ENCODE peak calls at places on chromosomes 16 and 17, in six cellular contexts. Z is IMR-90, A is H1, N is mesenchymal stem cell, S is neuronal stem cell, P is trophoblast cell. G is an unnamed sample.

GRCh38 chr17:40318835-40319332 is 9.9 kb downstream of the RARA start:
- DNase-seq in Z (no peak), S (no peak), P (no peak), A (no peak), N (no peak), G (no peak)

GRCh38 chr17:4850236-4850635 is 17.1 kb downstream of the MINK1 start:
- DNase-seq in A (no peak), P (peak; percentile 76), Z (no peak), N (no peak), S (no peak), G (no peak)

GRCh38 chr17:80452173-80452915 is 24.1 kb downstream of the NPTX1 start:
- DNase-seq in N (no peak), S (no peak), A (no peak), Z (no peak), P (no peak), G (no peak)

GRCh38 chr17:1227365-1227764 is 42.9 kb upstream of the BHLHA9 start:
- DNase-seq in A (no peak), N (no peak), P (no peak), Z (no peak), S (no peak), G (no peak)

GRCh38 chr17:34683390-34683789 is 104.0 kb downstream of the TMEM132E start:
- DNase-seq in P (no peak), N (no peak), S (no peak), A (no peak), Z (no peak), G (no peak)

GRCh38 chr16:86509759-86510464 is 415 bp upstream of the FOXF1 start:
- DNase-seq in Z (peak; percentile 96), P (no peak), S (peak; percentile 54), A (no peak), N (peak; percentile 97), G (peak; percentile 85)

GRCh38 chr17:39110435-39111136 is 40.9 kb downstream of the PLXDC1 start:
- DNase-seq in P (no peak), A (no peak), Z (no peak), N (no peak), S (no peak), G (peak; percentile 56)

GRCh38 chr17:75752405-75753192 is 12.4 kb downstream of the GALK1 start:
- DNase-seq in Z (no peak), A (no peak), S (no peak), N (no peak), P (peak; percentile 40), G (peak; percentile 35)

GRCh38 chr16:6375471-6376075 is 957.1 kb upstream of the RBFOX1 start:
- DNase-seq in A (no peak), N (no peak), S (no peak), P (no peak), Z (no peak), G (no peak)

GRCh38 chr16:66205287-66206167 is 161.0 kb upstream of the CDH5 start:
- DNase-seq in N (no peak), Z (peak; percentile 37), P (peak; percentile 13), A (no peak), S (no peak), G (no peak)

GRCh38 chr16:14056970-14057369 is 14.1 kb upstream of the MRTFB start:
- DNase-seq in Z (no peak), P (no peak), S (no peak), N (no peak), A (no peak), G (no peak)

GRCh38 chr17:70947636-70948565 is 778.6 kb downstream of the KCNJ2 start:
- DNase-seq in N (no peak), Z (no peak), S (no peak), A (no peak), P (no peak), G (no peak)

GRCh38 chr17:39209317-39210092 is 9.4 kb downstream of the RPL19 start:
- DNase-seq in N (peak; percentile 78), Z (peak; percentile 69), S (no peak), P (peak; percentile 21), A (no peak), G (peak; percentile 71)

GRCh38 chr17:50575581-50576210 is 15.2 kb downstream of the CACNA1G start:
- DNase-seq in P (peak; percentile 62), S (no peak), N (no peak), A (no peak), Z (no peak), G (peak; percentile 68)

GRCh38 chr16:24146523-24146922 is 109.6 kb upstream of the CACNG3 start:
- DNase-seq in A (no peak), N (peak; percentile 7), P (no peak), Z (no peak), S (no peak), G (no peak)

GRCh38 chr16:89958068-89958467 is 9.5 kb downstream of the DEF8 start:
- DNase-seq in A (no peak), P (peak; percentile 14), N (peak; percentile 32), S (no peak), Z (peak; percentile 11), G (peak; percentile 90)

GRCh38 chr17:11511696-11512095 is 86.6 kb upstream of the DNAH9 start:
- DNase-seq in A (no peak), S (no peak), Z (no peak), P (no peak), N (no peak), G (no peak)

GRCh38 chr17:46139365-46140210 is 53.6 kb downstream of the KANSL1 start:
- DNase-seq in Z (no peak), P (no peak), A (no peak), S (no peak), N (no peak), G (no peak)

GRCh38 chr17:61335845-61336655 is 63.6 kb upstream of the TBX2 start:
- DNase-seq in N (no peak), P (no peak), Z (peak; percentile 78), A (no peak), S (no peak), G (no peak)

GRCh38 chr16:73713817-73714495 is 582.7 kb upstream of the PSMD7 start:
- DNase-seq in A (no peak), Z (peak; percentile 4), S (no peak), P (peak; percentile 60), N (no peak), G (peak; percentile 60)

GRCh38 chr16:5321925-5322324 is 224.3 kb upstream of the EEF2KMT start:
- DNase-seq in S (no peak), N (no peak), P (no peak), Z (no peak), A (no peak), G (no peak)

GRCh38 chr16:11685844-11686618 is 17.8 kb downstream of the SNN start:
- DNase-seq in P (peak; percentile 52), A (no peak), S (no peak), N (peak; percentile 61), Z (peak; percentile 69), G (no peak)

GRCh38 chr16:23423496-23424049 is 29.4 kb downstream of the COG7 start:
- DNase-seq in Z (peak; percentile 99), N (peak; percentile 97), P (peak; percentile 87), A (no peak), S (no peak), G (no peak)

GRCh38 chr17:40473573-40474365 is 27.7 kb downstream of the TNS4 start:
- DNase-seq in P (peak; percentile 47), A (no peak), N (no peak), S (no peak), Z (no peak), G (no peak)

GRCh38 chr16:76376988-76377387 is 99.8 kb downstream of the CNTNAP4 start:
- DNase-seq in S (no peak), Z (no peak), P (no peak), N (no peak), A (no peak), G (no peak)
- H4K91ac ChIP-seq in S (no peak overlapping the region), Z (no peak overlapping the region), P (no peak overlapping the region), N (no peak overlapping the region), A (no peak overlapping the region), G (no peak overlapping the region)

DNA sequence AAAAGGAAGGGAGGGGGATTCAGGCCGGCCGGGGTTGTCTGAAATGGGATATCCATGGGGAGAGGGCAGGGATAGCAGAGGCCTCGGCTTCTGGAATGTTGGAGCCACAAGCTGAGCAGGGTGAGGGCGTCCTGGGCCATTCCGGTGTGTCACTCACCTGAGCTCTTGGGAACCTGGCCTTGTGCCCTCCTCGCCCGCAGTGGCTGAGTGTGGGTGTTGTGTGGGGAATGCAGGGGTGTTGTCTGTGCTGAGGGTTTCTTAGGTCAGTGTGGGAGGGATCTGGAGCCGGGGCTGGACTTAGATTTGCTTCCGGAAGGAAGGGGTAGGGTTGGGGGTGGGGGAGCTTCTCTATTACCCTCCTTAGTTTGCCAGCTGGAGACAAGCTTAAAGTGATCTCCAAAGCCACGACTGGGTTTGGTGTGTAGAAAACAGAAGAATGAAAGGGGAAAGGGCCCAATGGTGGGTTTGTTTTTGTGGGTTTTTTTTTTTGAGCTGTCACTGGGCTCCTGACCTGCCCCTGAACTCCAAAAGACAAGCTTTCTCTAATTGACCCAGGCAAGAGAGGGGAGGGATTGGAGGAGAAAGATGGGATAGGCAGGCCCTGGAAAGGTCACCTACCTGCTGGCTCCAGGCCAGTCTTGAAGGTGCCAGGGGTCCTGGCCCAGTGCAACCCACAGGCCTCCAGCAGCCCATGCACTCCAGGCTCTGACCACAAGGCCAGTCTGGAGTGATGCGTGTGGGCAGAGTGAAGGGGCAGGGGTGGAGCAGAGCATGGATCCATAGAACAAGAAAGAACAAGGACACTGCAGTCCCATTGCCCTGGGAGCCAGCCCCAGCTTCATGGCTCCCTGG is at the start of gene SULT1A2:
- DNase-seq in N (no peak), P (peak; percentile 41), Z (no peak), A (no peak), S (no peak), G (peak; percentile 56)
- H4K91ac ChIP-seq in N (no peak within 1 kb of the TSS), P (no peak within 1 kb of the TSS), Z (no peak within 1 kb of the TSS), A (no peak within 1 kb of the TSS), S (peak within 1 kb of the TSS; percentile 59), G (no peak within 1 kb of the TSS)

DNA sequence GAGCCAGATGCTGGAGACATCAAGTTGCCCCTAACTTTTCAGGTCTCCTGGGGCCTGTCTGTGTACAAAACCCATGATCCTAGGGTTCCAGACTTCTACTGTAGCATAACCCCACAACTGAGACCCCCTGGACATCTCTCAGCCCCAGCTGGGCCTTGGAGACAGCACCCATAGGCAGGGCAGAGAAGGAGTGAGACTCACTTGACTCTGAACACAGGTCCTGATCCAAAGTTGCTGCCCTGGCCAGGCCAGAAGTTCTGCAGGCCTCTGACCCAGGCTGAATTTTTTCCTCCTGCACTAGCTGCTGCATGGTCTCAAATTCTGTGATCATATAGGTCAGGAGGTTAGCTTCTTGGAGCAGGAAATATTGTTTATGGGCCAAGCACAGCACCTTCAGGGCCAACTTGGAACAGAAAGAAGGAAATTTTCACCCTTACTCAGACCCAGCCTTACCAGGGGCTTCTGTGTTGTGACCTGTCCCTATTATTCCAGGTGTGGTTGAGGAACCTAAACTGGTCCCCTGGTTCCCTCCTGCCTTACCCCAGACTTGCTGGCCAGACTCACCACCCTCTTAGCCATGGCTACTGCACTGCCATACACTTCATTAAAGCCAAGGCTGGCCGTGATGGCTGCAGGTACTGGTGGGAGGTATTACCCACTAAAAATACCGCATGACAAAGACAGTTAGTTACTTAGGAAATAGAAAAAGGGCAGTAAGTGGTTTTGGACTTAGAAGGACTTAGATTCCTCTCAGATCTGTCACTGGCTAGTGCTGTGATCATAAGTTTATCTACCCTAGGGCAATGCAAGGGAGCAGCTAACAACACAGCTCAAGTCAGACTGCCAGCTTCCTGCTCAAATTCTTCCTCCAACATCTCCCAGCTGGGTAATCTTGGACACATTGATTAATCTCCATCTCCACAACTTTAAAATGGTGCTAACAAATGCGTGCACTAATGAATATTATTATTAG is 2180.1 kb downstream of the TP53TG3F start:
- DNase-seq in N (no peak), Z (no peak), S (no peak), P (no peak), A (no peak), G (no peak)
- H4K91ac ChIP-seq in N (no peak overlapping the region), Z (no peak overlapping the region), S (no peak overlapping the region), P (no peak overlapping the region), A (no peak overlapping the region), G (no peak overlapping the region)

GRCh38 chr16:4115209-4115940 is 867 bp downstream of the ADCY9 start:
- DNase-seq in S (peak; percentile 61), P (peak; percentile 75), Z (peak; percentile 74), N (peak; percentile 79), A (no peak), G (peak; percentile 71)
- H4K91ac ChIP-seq in S (no peak overlapping the region), P (peak overlapping the region; percentile 39), Z (peak overlapping the region; percentile 32), N (no peak overlapping the region), A (peak overlapping the region; percentile 35), G (no peak overlapping the region)

GRCh38 chr16:65069766-65070165 is 52.1 kb downstream of the CDH11 start:
- DNase-seq in Z (peak; percentile 61), P (no peak), S (no peak), A (no peak), N (peak; percentile 42), G (no peak)
- H4K91ac ChIP-seq in Z (peak overlapping the region; percentile 67), P (no peak overlapping the region), S (no peak overlapping the region), A (no peak overlapping the region), N (no peak overlapping the region), G (no peak overlapping the region)

G was measured in H9.